ENCODE peak calls at places on chromosomes 2 and 18, in eight cellular contexts. X is stimulated activated naive CD8-positive, alpha-beta T cell treated with anti-CD3 and anti-CD28 coated beads, Interleukin-15, Interleukin-2, amounts not matched to agents 100 U/mL and 50 U/mL, for 24 hours; H is activated CD4-positive, alpha-beta T cell treated with anti-CD3 and anti-CD28 coated beads, Interleukin-2, amount 50 U/mL, for 48 hours; E is stimulated activated CD4-positive, alpha-beta T cell treated with anti-CD3 and anti-CD28 coated beads, Interleukin-15, amount 100 ng/mL, for 1 hour; U is cardiac septum; V is iris pigment epithelial cell; O is non-pigmented ciliary epithelial cell; N is left lobe of liver. P is an unnamed sample.

GRCh38 chr2:112679484-112679883 is 33.7 kb downstream of the SLC20A1 start:
- DNase-seq in X (no peak), H (no peak), E (no peak), U (no peak), V (no peak), O (no peak), N (no peak), P (no peak)

GRCh38 chr2:29063646-29064372 is 10.5 kb downstream of the PCARE start:
- DNase-seq in X (no peak), H (no peak), E (no peak), U (no peak), V (peak), O (no peak), N (no peak), P (no peak)

GRCh38 chr18:48817021-48817461 is 133.7 kb downstream of the SMAD7 start:
- DNase-seq in X (peak), H (no peak), E (no peak), U (peak), V (no peak), O (no peak), N (peak), P (no peak)

GRCh38 chr2:112811841-112812306 is 24.7 kb downstream of the IL1B start:
- DNase-seq in X (no peak), H (peak), E (no peak), U (no peak), V (peak), O (peak), N (no peak), P (no peak)

GRCh38 chr2:24315669-24316068 is 44.7 kb downstream of the ITSN2 start:
- DNase-seq in X (no peak), H (no peak), E (no peak), U (no peak), V (no peak), O (no peak), N (no peak), P (no peak)

GRCh38 chr2:219630770-219631405 is 3.5 kb downstream of the SLC4A3 start:
- DNase-seq in X (no peak), H (no peak), E (no peak), U (peak), V (no peak), O (no peak), N (no peak), P (no peak)

GRCh38 chr2:223641062-223641461 is 38.9 kb upstream of the SCG2 start:
- DNase-seq in X (no peak), H (no peak), E (no peak), U (no peak), V (peak), O (no peak), N (no peak), P (no peak)

GRCh38 chr18:42675810-42676209 is 439.7 kb downstream of the RIT2 start:
- DNase-seq in X (no peak), H (no peak), E (no peak), U (no peak), V (no peak), O (no peak), N (no peak), P (no peak)

GRCh38 chr2:181304011-181304844 is 153.0 kb upstream of the ITGA4 start:
- DNase-seq in X (no peak), H (no peak), E (no peak), U (no peak), V (no peak), O (no peak), N (no peak), P (no peak)

GRCh38 chr18:42183746-42184145 is 228.7 kb downstream of the PIK3C3 start:
- DNase-seq in X (no peak), H (no peak), E (no peak), U (no peak), V (peak), O (peak), N (no peak), P (no peak)

GRCh38 chr18:56933472-56933871 is 213.4 kb upstream of the BOD1L2 start:
- DNase-seq in X (no peak), H (no peak), E (no peak), U (no peak), V (no peak), O (no peak), N (no peak), P (no peak)

GRCh38 chr2:238431431-238431830 is 4.7 kb downstream of the ASB1 start:
- DNase-seq in X (no peak), H (no peak), E (no peak), U (no peak), V (no peak), O (no peak), N (no peak), P (no peak)

GRCh38 chr2:239278361-239278760 is 122.5 kb downstream of the HDAC4 start:
- DNase-seq in X (no peak), H (no peak), E (no peak), U (no peak), V (no peak), O (no peak), N (no peak), P (no peak)

GRCh38 chr2:201129044-201129505 is 13.1 kb downstream of the CFLAR start:
- DNase-seq in X (peak), H (peak), E (no peak), U (no peak), V (peak), O (peak), N (no peak), P (no peak)

GRCh38 chr2:40096360-40096759 is 317.3 kb upstream of the THUMPD2 start:
- DNase-seq in X (no peak), H (no peak), E (no peak), U (no peak), V (peak), O (no peak), N (no peak), P (no peak)

GRCh38 chr2:2653221-2653620 is 322.1 kb upstream of the MYT1L start:
- DNase-seq in X (no peak), H (no peak), E (no peak), U (no peak), V (no peak), O (no peak), N (no peak), P (no peak)

GRCh38 chr2:196160101-196160500 is 11.3 kb downstream of the STK17B start:
- DNase-seq in X (no peak), H (no peak), E (no peak), U (no peak), V (peak), O (peak), N (no peak), P (no peak)

GRCh38 chr2:170937980-170938379 is 8.9 kb downstream of the GORASP2 start:
- DNase-seq in X (no peak), H (no peak), E (no peak), U (no peak), V (no peak), O (no peak), N (no peak), P (no peak)

GRCh38 chr2:168254158-168254935 is 7.0 kb upstream of the STK39 start:
- DNase-seq in X (no peak), H (no peak), E (no peak), U (no peak), V (peak), O (no peak), N (no peak), P (no peak)

GRCh38 chr2:119857742-119858141 is 98.0 kb downstream of the PTPN4 start:
- DNase-seq in X (no peak), H (no peak), E (no peak), U (no peak), V (no peak), O (no peak), N (no peak), P (no peak)

GRCh38 chr2:179263460-179264237 is 983 bp downstream of the SESTD1 start:
- DNase-seq in X (peak), H (peak), E (peak), U (peak), V (peak), O (no peak), N (peak), P (no peak)

GRCh38 chr2:33810046-33810835 is 211.1 kb upstream of the FAM98A start:
- DNase-seq in X (no peak), H (no peak), E (no peak), U (no peak), V (no peak), O (no peak), N (no peak), P (no peak)

GRCh38 chr2:12534646-12535263 is 182.0 kb upstream of the TRIB2 start:
- DNase-seq in X (no peak), H (no peak), E (no peak), U (no peak), V (peak), O (peak), N (no peak), P (no peak)

GRCh38 chr18:34977787-34978532 is 63.3 kb upstream of the MAPRE2 start:
- DNase-seq in X (peak), H (peak), E (peak), U (peak), V (no peak), O (no peak), N (peak), P (peak)

GRCh38 chr2:26729311-26729710 is 34.8 kb upstream of the SLC35F6 start:
- DNase-seq in X (no peak), H (no peak), E (no peak), U (no peak), V (no peak), O (no peak), N (no peak), P (no peak)

GRCh38 chr18:59141294-59142068 is 1.8 kb downstream of the SEC11C start:
- DNase-seq in X (no peak), H (no peak), E (no peak), U (no peak), V (no peak), O (no peak), N (no peak), P (no peak)